ENCODE peak calls at places on chromosomes 2 and 18, in ten cellular contexts. W is iPS DF 6.9, F is AG08395, K is HS-5, G is posterior vena cava, B is NCI-H1436 treated with DMSO at 0.1 percent for 48 hours, I is mammary epithelial cell, O is stomach, E is EL, N is occipital lobe. X is an unnamed sample.

GRCh38 chr2:45342-46130 is 769 bp downstream of the FAM110C start:
- DNase-seq in W (no peak), F (no peak), K (no peak), G (peak), B (no peak), I (peak), O (no peak), E (no peak), N (no peak), X (no peak)

GRCh38 chr2:37914340-37914739 is 10.7 kb upstream of the RMDN2 start:
- DNase-seq in W (no peak), F (no peak), K (no peak), G (no peak), B (no peak), I (no peak), O (no peak), E (no peak), N (no peak), X (no peak)

GRCh38 chr2:36450466-36451196 is 95.1 kb downstream of the CRIM1 start:
- DNase-seq in W (no peak), F (peak), K (no peak), G (no peak), B (no peak), I (peak), O (no peak), E (peak), N (no peak), X (peak)

GRCh38 chr2:210654091-210654490 is 97.7 kb downstream of the CPS1 start:
- DNase-seq in W (no peak), F (peak), K (peak), G (no peak), B (no peak), I (no peak), O (no peak), E (peak), N (no peak), X (peak)

GRCh38 chr2:64685430-64685829 is 31.7 kb upstream of the SERTAD2 start:
- DNase-seq in W (no peak), F (peak), K (no peak), G (no peak), B (no peak), I (no peak), O (no peak), E (peak), N (no peak), X (peak)

GRCh38 chr2:124437811-124438210 is 412.7 kb downstream of the CNTNAP5 start:
- DNase-seq in W (peak), F (no peak), K (no peak), G (no peak), B (no peak), I (no peak), O (no peak), E (no peak), N (no peak), X (no peak)

GRCh38 chr2:11680181-11680900 is 10.3 kb upstream of the NTSR2 start:
- DNase-seq in W (no peak), F (no peak), K (no peak), G (peak), B (no peak), I (no peak), O (peak), E (no peak), N (no peak), X (no peak)

GRCh38 chr18:66599190-66599589 is 4.7 kb downstream of the CDH19 start:
- DNase-seq in W (no peak), F (no peak), K (no peak), G (no peak), B (no peak), I (peak), O (no peak), E (no peak), N (no peak), X (no peak)

GRCh38 chr2:143263045-143263625 is 133.9 kb downstream of the ARHGAP15 start:
- DNase-seq in W (peak), F (no peak), K (no peak), G (no peak), B (no peak), I (no peak), O (no peak), E (no peak), N (no peak), X (peak)

GRCh38 chr2:219219113-219219696 is 447 bp upstream of the ABCB6 start:
- DNase-seq in W (no peak), F (peak), K (no peak), G (no peak), B (no peak), I (no peak), O (no peak), E (no peak), N (no peak), X (no peak)

GRCh38 chr2:43052204-43052943 is 174.0 kb downstream of the ZFP36L2 start:
- DNase-seq in W (no peak), F (no peak), K (no peak), G (no peak), B (no peak), I (peak), O (no peak), E (no peak), N (no peak), X (peak)

GRCh38 chr18:61967242-61967891 is 74.6 kb upstream of the RNF152 start:
- DNase-seq in W (no peak), F (no peak), K (no peak), G (no peak), B (no peak), I (no peak), O (no peak), E (no peak), N (no peak), X (no peak)

GRCh38 chr2:241636182-241636982 is 576 bp downstream of the THAP4 start:
- DNase-seq in W (no peak), F (peak), K (no peak), G (peak), B (no peak), I (peak), O (peak), E (peak), N (no peak), X (no peak)

GRCh38 chr2:106304612-106305184 is 110.6 kb upstream of the UXS1 start:
- DNase-seq in W (no peak), F (no peak), K (no peak), G (no peak), B (no peak), I (no peak), O (no peak), E (no peak), N (no peak), X (no peak)

GRCh38 chr2:142742301-142743214 is 134.9 kb upstream of the KYNU start:
- DNase-seq in W (no peak), F (no peak), K (peak), G (no peak), B (no peak), I (peak), O (no peak), E (peak), N (no peak), X (peak)

GRCh38 chr2:54047076-54047475 is 68.3 kb upstream of the ACYP2 start:
- DNase-seq in W (no peak), F (no peak), K (no peak), G (no peak), B (no peak), I (peak), O (no peak), E (no peak), N (no peak), X (peak)

GRCh38 chr2:29164101-29164846 is 49.1 kb downstream of the CLIP4 start:
- DNase-seq in W (no peak), F (no peak), K (no peak), G (no peak), B (no peak), I (no peak), O (no peak), E (no peak), N (no peak), X (no peak)

GRCh38 chr2:30272761-30273573 is 41.6 kb downstream of the LBH start:
- DNase-seq in W (no peak), F (peak), K (peak), G (no peak), B (no peak), I (no peak), O (no peak), E (peak), N (no peak), X (peak)

GRCh38 chr2:61244694-61245093 is 82.7 kb downstream of the C2orf74 start:
- DNase-seq in W (no peak), F (no peak), K (no peak), G (no peak), B (no peak), I (no peak), O (no peak), E (no peak), N (no peak), X (no peak)

GRCh38 chr2:162300271-162300670 is 18.2 kb downstream of the IFIH1 start:
- DNase-seq in W (no peak), F (no peak), K (no peak), G (no peak), B (no peak), I (no peak), O (no peak), E (no peak), N (no peak), X (peak)

GRCh38 chr2:37820471-37820991 is 104.6 kb upstream of the RMDN2 start:
- DNase-seq in W (no peak), F (no peak), K (no peak), G (no peak), B (no peak), I (no peak), O (no peak), E (no peak), N (no peak), X (no peak)

GRCh38 chr2:12106440-12107080 is 360.1 kb downstream of the LPIN1 start:
- DNase-seq in W (no peak), F (peak), K (peak), G (peak), B (no peak), I (peak), O (peak), E (peak), N (no peak), X (peak)

GRCh38 chr2:38268691-38269309 is 108.3 kb downstream of the ATL2 start:
- DNase-seq in W (no peak), F (peak), K (peak), G (no peak), B (no peak), I (peak), O (no peak), E (no peak), N (no peak), X (no peak)

GRCh38 chr2:150806336-150806735 is 318.9 kb upstream of the RND3 start:
- DNase-seq in W (no peak), F (peak), K (no peak), G (no peak), B (no peak), I (no peak), O (no peak), E (no peak), N (no peak), X (no peak)

GRCh38 chr2:45674035-45674791 is 22.7 kb downstream of the PRKCE start:
- DNase-seq in W (no peak), F (peak), K (no peak), G (no peak), B (no peak), I (no peak), O (no peak), E (peak), N (no peak), X (peak)

GRCh38 chr2:50556934-50557575 is 474.9 kb downstream of the NRXN1 start:
- DNase-seq in W (no peak), F (no peak), K (peak), G (no peak), B (no peak), I (peak), O (no peak), E (no peak), N (no peak), X (peak)

GRCh38 chr18:34729264-34729663 is 19.2 kb downstream of the DTNA start:
- DNase-seq in W (peak), F (peak), K (no peak), G (no peak), B (no peak), I (peak), O (no peak), E (peak), N (no peak), X (peak)

GRCh38 chr2:14632133-14632936 is at the start of gene LRATD1:
- DNase-seq in W (no peak), F (peak), K (no peak), G (peak), B (no peak), I (peak), O (peak), E (peak), N (peak), X (peak)

GRCh38 chr2:65377556-65378307 is 54.7 kb downstream of the SPRED2 start:
- DNase-seq in W (no peak), F (peak), K (no peak), G (no peak), B (no peak), I (peak), O (no peak), E (peak), N (no peak), X (peak)

GRCh38 chr2:25324905-25325592 is 16.7 kb downstream of the DNMT3A start:
- DNase-seq in W (no peak), F (peak), K (no peak), G (peak), B (no peak), I (no peak), O (no peak), E (peak), N (peak), X (no peak)

X was measured in bronchial epithelial cell.